ENCODE peak calls at places on chromosomes 12 and 14, in seven cellular contexts. U is stimulated activated CD4-positive, alpha-beta T cell treated with anti-CD3 and anti-CD28 coated beads, Interleukin-1b, Interleukin-23, amount 100 ng/mL, for 48 hours; N is A172; T is H4; L is stimulated activated effector memory CD8-positive, alpha-beta T cell treated with anti-CD3 and anti-CD28 coated beads, Interleukin-12 subunit alpha, Interleukin-12 subunit beta, amount 100 ng/mL, for 72 hours; M is activated CD8-positive, alpha-beta memory T cell treated with anti-CD3 and anti-CD28 coated beads for 1 hour; F is stimulated activated CD8-positive, alpha-beta memory T cell treated with anti-CD3 and anti-CD28 coated beads, Interleukin-4, amount 100 ng/mL, for 1 hour. I is an unnamed sample.

GRCh38 chr12:105986779-105987686 is 151.7 kb downstream of the NUAK1 start:
- DNase-seq in U (no peak), N (peak; percentile 22), T (peak; percentile 21), L (no peak), M (no peak), F (no peak), I (no peak)

GRCh38 chr12:2095878-2096277 is 43.1 kb downstream of the CACNA1C start:
- DNase-seq in U (no peak), N (no peak), T (no peak), L (no peak), M (no peak), F (no peak), I (no peak)

GRCh38 chr14:50845166-50845565 is 14.2 kb upstream of the NIN start:
- DNase-seq in U (no peak), N (no peak), T (no peak), L (no peak), M (no peak), F (no peak), I (no peak)

GRCh38 chr12:68967036-68967435 is 34.1 kb upstream of the CPM start:
- DNase-seq in U (no peak), N (no peak), T (no peak), L (no peak), M (no peak), F (no peak), I (no peak)

GRCh38 chr14:95432152-95433093 is 84.0 kb downstream of the SYNE3 start:
- DNase-seq in U (no peak), N (no peak), T (no peak), L (no peak), M (no peak), F (no peak), I (no peak)

GRCh38 chr12:68267892-68268396 is 14.5 kb upstream of the IL22 start:
- DNase-seq in U (no peak), N (no peak), T (no peak), L (peak; percentile 57), M (no peak), F (no peak), I (no peak)

GRCh38 chr12:104748356-104748755 is 209.7 kb downstream of the SLC41A2 start:
- DNase-seq in U (no peak), N (no peak), T (no peak), L (no peak), M (no peak), F (no peak), I (no peak)

GRCh38 chr14:72606879-72607278 is 287.0 kb downstream of the DPF3 start:
- DNase-seq in U (no peak), N (no peak), T (no peak), L (no peak), M (no peak), F (no peak), I (no peak)

GRCh38 chr12:102478416-102479098 is 1.8 kb downstream of the IGF1 start:
- DNase-seq in U (peak; percentile 19), N (no peak), T (no peak), L (peak; percentile 69), M (no peak), F (peak; percentile 2), I (no peak)

GRCh38 chr14:59754256-59754655 is 116.3 kb downstream of the RTN1 start:
- DNase-seq in U (no peak), N (no peak), T (no peak), L (no peak), M (no peak), F (no peak), I (no peak)

GRCh38 chr12:13452955-13453570 is 256.5 kb downstream of the EMP1 start:
- DNase-seq in U (no peak), N (no peak), T (no peak), L (no peak), M (no peak), F (no peak), I (no peak)

GRCh38 chr14:31543969-31544799 is 17.0 kb upstream of the NUBPL start:
- DNase-seq in U (no peak), N (no peak), T (no peak), L (no peak), M (no peak), F (no peak), I (no peak)

I was measured in cerebellar nuclear complex.